ENCODE peak calls at places on chromosomes 11 and 22, in five cellular contexts. X is WTC11, N is endothelial cell of umbilical vein, V is body of pancreas, P is GM10248. T is an unnamed sample.
A peak's percentile ranks its signal among the peaks of the same experiment; 100 is the strongest.

GRCh38 chr11:134418119-134418840 is 6.2 kb upstream of the B3GAT1 start:
- DNase-seq in X (peak; percentile 13), N (peak; percentile 2), P (no peak), V (no peak), T (no peak)

GRCh38 chr11:27910186-27910941 is 197.6 kb downstream of the KIF18A start:
- DNase-seq in X (no peak), V (no peak), P (no peak), N (peak; percentile 29), T (no peak)

GRCh38 chr11:41074318-41074717 is 385.1 kb downstream of the LRRC4C start:
- DNase-seq in P (no peak), N (no peak), V (no peak), X (no peak), T (no peak)

GRCh38 chr11:73295259-73295995 is 12.6 kb upstream of the ARHGEF17 start:
- DNase-seq in X (peak; percentile 92), V (peak; percentile 67), P (peak; percentile 82), N (peak; percentile 77), T (peak; percentile 83)

GRCh38 chr22:46110215-46110614 is 40.1 kb upstream of the PPARA start:
- DNase-seq in P (no peak), N (no peak), X (peak; percentile 44), V (no peak), T (no peak)

GRCh38 chr11:36249271-36249670 is 40.0 kb downstream of the COMMD9 start:
- DNase-seq in N (no peak), V (no peak), X (no peak), P (no peak), T (no peak)

GRCh38 chr11:117828641-117829368 is 4.3 kb upstream of the FXYD2 start:
- DNase-seq in X (no peak), N (peak; percentile 54), P (peak; percentile 76), V (peak; percentile 40), T (peak; percentile 97)

GRCh38 chr11:69301491-69302401 is 7.8 kb downstream of the MYEOV start:
- DNase-seq in P (no peak), V (peak; percentile 21), X (no peak), N (peak; percentile 65), T (peak; percentile 81)

GRCh38 chr22:24421428-24421931 is 5.9 kb upstream of the ADORA2A start:
- DNase-seq in N (no peak), P (peak; percentile 69), X (peak; percentile 86), V (no peak), T (no peak)

GRCh38 chr22:31625661-31626426 is 36.2 kb downstream of the PISD start:
- DNase-seq in N (peak; percentile 82), P (no peak), X (peak; percentile 81), V (no peak), T (no peak)

GRCh38 chr11:47184711-47185304 is 1.4 kb downstream of the PACSIN3 start:
- DNase-seq in V (peak; percentile 55), X (no peak), N (no peak), P (no peak), T (no peak)

GRCh38 chr11:13384837-13385417 is 78.1 kb downstream of the BTBD10 start:
- DNase-seq in X (peak; percentile 38), N (peak; percentile 65), P (peak; percentile 31), V (no peak), T (no peak)

GRCh38 chr22:34998921-34999320 is 67.0 kb upstream of the ISX start:
- DNase-seq in V (no peak), X (no peak), P (no peak), N (no peak), T (no peak)

GRCh38 chr11:22787055-22787454 is 42.5 kb downstream of the SVIP start:
- DNase-seq in V (no peak), P (no peak), N (no peak), X (no peak), T (no peak)

GRCh38 chr22:46356496-46357185 is 21.1 kb downstream of the TRMU start:
- DNase-seq in P (no peak), X (no peak), N (no peak), V (no peak), T (no peak)

GRCh38 chr11:10484461-10485180 is 29.6 kb downstream of the AMPD3 start:
- DNase-seq in N (no peak), P (no peak), V (no peak), X (no peak), T (no peak)

GRCh38 chr11:65891180-65892136 is 985 bp downstream of the CCDC85B start:
- DNase-seq in N (peak; percentile 89), P (no peak), V (no peak), X (peak; percentile 69), T (no peak)

GRCh38 chr11:105609341-105609781 is 512 bp upstream of the GRIA4 start:
- DNase-seq in V (no peak), P (peak; percentile 22), N (peak; percentile 39), X (peak; percentile 38), T (no peak)

GRCh38 chr11:111793863-111794262 is 27.7 kb upstream of the PPP2R1B start:
- DNase-seq in N (no peak), X (no peak), P (no peak), V (no peak), T (no peak)

GRCh38 chr11:1470681-1471611 is 15.6 kb downstream of the MOB2 start:
- DNase-seq in V (no peak), N (no peak), X (no peak), P (no peak), T (no peak)

GRCh38 chr11:93958991-93959390 is 62.2 kb upstream of the HEPHL1 start:
- DNase-seq in P (no peak), N (no peak), V (peak; percentile 47), X (no peak), T (no peak)

GRCh38 chr11:102760355-102761035 is 19.9 kb downstream of the MMP10 start:
- DNase-seq in P (no peak), X (no peak), N (peak; percentile 96), V (no peak), T (no peak)

GRCh38 chr11:78351979-78352731 is 65.5 kb downstream of the GAB2 start:
- DNase-seq in X (no peak), V (no peak), N (no peak), P (no peak), T (no peak)

GRCh38 chr11:116126540-116126939 is 622.3 kb upstream of the CADM1 start:
- DNase-seq in X (no peak), V (no peak), P (no peak), N (no peak), T (no peak)

GRCh38 chr11:110200241-110200640 is 96.2 kb downstream of the RDX start:
- DNase-seq in N (peak; percentile 34), P (no peak), X (no peak), V (no peak), T (no peak)

GRCh38 chr11:121437018-121437685 is 15.0 kb upstream of the SORL1 start:
- DNase-seq in P (no peak), X (no peak), N (no peak), V (no peak), T (no peak)

GRCh38 chr11:59756845-59757244 is 1.7 kb downstream of the STX3 start:
- DNase-seq in X (no peak), N (no peak), V (peak; percentile 45), P (peak; percentile 46), T (peak; percentile 49)

GRCh38 chr22:41274856-41275255 is 11.1 kb downstream of the RANGAP1 start:
- DNase-seq in P (no peak), N (no peak), X (no peak), V (no peak), T (no peak)

DNA sequence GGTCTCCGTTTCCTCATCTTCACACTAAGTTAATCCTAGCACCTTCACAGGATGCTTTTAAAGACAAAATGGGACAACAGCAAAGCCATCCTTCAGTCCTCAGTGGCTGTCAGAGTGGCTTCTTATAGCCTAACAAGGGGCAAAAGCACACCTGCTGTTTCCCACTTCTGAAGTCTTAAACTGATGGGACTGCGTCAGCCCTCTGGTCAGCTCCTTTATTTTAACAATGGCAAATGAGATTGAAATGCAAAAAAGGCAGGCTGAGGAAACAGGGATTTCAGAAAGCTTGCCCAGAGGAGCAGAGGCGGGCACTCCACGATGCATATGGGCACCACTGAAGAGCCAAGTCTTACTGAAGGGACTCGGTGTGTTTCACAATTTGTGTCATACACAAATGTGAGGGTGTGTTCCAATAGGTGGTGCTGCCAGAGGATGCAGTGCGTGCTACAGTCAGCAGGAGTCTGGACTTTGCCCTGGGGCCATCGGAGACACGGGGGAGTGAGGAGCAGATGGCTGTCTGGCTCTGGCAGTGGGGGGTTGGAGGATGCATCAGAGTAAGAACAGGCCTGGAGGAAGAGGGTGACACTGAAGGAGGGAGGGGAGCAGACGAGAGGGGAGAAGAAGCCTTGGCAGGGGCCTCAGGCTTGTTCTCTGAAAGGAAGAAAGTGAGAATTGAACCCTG is 47.3 kb downstream of the TENM4 start:
- DNase-seq in P (no peak), V (no peak), X (peak; percentile 57), N (no peak), T (no peak)
- TF ChIP-seq CTCF in P (no peak), V (no peak), X (no peak), N (no peak), T (no peak)

DNA sequence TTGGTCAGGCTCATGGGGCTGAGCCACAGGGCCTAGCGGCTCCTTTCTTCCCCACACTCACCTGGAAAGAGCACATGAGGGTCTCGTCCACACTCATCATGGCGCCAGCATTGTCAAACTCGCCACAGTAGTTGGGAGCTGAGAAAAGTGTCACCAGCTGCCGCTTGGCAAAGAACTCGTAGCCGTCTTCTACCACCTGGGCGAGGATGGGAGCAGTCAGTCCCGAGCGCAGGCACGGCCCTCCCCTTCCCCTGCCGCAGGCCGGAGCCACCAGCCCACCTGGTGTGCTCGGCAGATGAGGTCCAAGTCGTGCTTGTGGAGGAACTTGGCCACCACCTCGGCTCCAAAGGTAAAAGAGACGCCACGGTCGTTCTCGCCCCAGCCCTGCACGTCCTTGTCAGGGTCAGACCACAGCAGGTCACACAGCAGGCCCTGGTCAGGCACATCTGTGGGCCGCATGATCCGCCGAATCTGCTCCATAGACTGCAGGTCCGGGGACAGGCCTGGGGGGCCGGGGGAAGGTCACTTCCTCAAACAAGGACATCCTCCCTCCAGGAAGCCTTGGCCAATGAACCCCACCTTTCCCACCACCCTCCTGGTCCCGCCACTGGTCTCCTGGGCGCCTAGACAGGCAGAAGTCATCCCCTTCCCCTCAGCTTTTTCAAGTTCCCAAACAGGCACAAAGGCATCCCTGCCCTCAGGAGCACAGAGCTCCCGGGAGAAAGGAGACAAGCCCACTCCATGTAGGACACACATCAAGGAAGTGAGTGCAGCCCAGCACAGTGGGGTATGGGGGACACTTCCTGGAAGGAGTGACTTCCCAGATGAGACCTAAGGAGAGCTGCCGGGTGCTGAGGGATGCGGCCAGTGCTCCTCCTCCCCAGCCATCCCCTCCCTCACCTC is 2.7 kb downstream of the PPP1CA start:
- DNase-seq in V (no peak), X (no peak), N (no peak), P (no peak), T (no peak)
- TF ChIP-seq CTCF in V (no peak), X (no peak), N (no peak), P (no peak), T (no peak)

GRCh38 chr11:3195251-3196160 is 23.1 kb downstream of the MRGPRG start:
- DNase-seq in V (no peak), X (no peak), P (no peak), N (peak; percentile 23), T (no peak)
- TF ChIP-seq CTCF in V (peak; percentile 33), X (no peak), P (peak; percentile 13), N (peak; percentile 52), T (peak; percentile 39)

GRCh38 chr11:64832467-64833197 is 11.8 kb downstream of the CDC42BPG start:
- DNase-seq in P (no peak), X (no peak), V (no peak), N (no peak), T (peak; percentile 36)
- TF ChIP-seq CTCF in P (no peak), X (no peak), V (no peak), N (no peak), T (no peak)

DNA sequence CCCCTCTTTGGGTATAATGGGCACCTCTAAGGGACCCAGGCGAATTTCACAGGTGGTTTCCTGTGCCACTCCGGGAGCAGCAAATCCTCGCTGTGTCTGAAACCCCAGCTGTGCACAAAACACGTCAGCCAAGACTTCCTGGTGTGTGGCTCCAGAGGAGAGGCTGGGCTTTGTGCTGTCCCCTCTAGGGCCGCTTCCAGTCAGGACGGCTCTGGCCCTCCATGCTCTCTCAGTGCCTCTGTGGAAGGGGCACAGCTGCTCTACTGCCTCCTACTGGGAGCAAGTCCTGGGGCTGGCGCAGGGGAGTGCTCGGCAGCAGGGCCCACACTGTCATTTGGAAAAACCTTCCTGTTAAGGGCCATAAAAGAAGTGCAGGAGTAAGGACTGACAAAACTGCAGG is 23.7 kb upstream of the ARFGAP3 start:
- DNase-seq in X (peak; percentile 45), V (peak; percentile 66), P (no peak), N (no peak), T (no peak)
- TF ChIP-seq CTCF in X (no peak), V (peak; percentile 45), P (peak; percentile 17), N (peak; percentile 23), T (no peak)